ENCODE peak calls at places on chromosomes 1 and 21, in four cellular contexts. N is ELR; Q is NCI-H1092; C is stimulated activated CD4-positive, alpha-beta T cell treated with anti-CD3 and anti-CD28 coated beads, Interleukin-1b, Interleukin-23, amount 100 ng/mL, for 4 hours. I is an unnamed sample.

GRCh38 chr1:187157115-187157514 is 328.4 kb downstream of the PLA2G4A start:
- DNase-seq in N (peak; percentile 10), Q (no peak), C (no peak), I (no peak)

GRCh38 chr1:204426035-204426436 is 14.4 kb upstream of the PPP1R15B start:
- DNase-seq in N (peak; percentile 88), Q (no peak), C (no peak), I (no peak)

GRCh38 chr1:232904131-232904530 is 46.3 kb upstream of the NTPCR start:
- DNase-seq in N (no peak), Q (no peak), C (no peak), I (no peak)

GRCh38 chr1:59903136-59903754 is 23.3 kb downstream of the CYP2J2 start:
- DNase-seq in N (peak; percentile 38), Q (no peak), C (no peak), I (no peak)

GRCh38 chr21:26587621-26588260 is 14.7 kb upstream of the CYYR1 start:
- DNase-seq in N (peak; percentile 66), Q (no peak), C (no peak), I (peak; percentile 75)

GRCh38 chr1:24952413-24952841 is 22.4 kb upstream of the RUNX3 start:
- DNase-seq in N (peak; percentile 64), Q (no peak), C (no peak), I (no peak)

GRCh38 chr1:56200921-56201320 is 378.4 kb downstream of the PLPP3 start:
- DNase-seq in N (no peak), Q (no peak), C (no peak), I (no peak)

GRCh38 chr1:32250893-32251716 is at the start of gene LCK:
- DNase-seq in N (no peak), Q (no peak), C (peak; percentile 59), I (no peak)

GRCh38 chr21:33936221-33937038 is 20.8 kb upstream of the ATP5PO start:
- DNase-seq in N (no peak), Q (no peak), C (no peak), I (no peak)

GRCh38 chr1:30417001-30417700 is 306.2 kb downstream of the MATN1 start:
- DNase-seq in N (no peak), Q (no peak), C (no peak), I (no peak)

GRCh38 chr1:189662190-189662589 is 815.5 kb downstream of the BRINP3 start:
- DNase-seq in N (peak; percentile 46), Q (no peak), C (no peak), I (no peak)

GRCh38 chr21:44871576-44872265 is 1.8 kb downstream of the PTTG1IP start:
- DNase-seq in N (peak; percentile 80), Q (no peak), C (no peak), I (peak; percentile 56)

GRCh38 chr21:41374867-41375533 is 13.2 kb downstream of the MX2 start:
- DNase-seq in N (no peak), Q (no peak), C (no peak), I (no peak)

GRCh38 chr1:39898146-39898545 is 3.6 kb downstream of the MYCL start:
- DNase-seq in N (no peak), Q (no peak), C (no peak), I (no peak)

GRCh38 chr21:35254006-35254751 is 205.1 kb upstream of the RUNX1 start:
- DNase-seq in N (peak; percentile 64), Q (no peak), C (no peak), I (peak; percentile 53)

GRCh38 chr1:71365451-71365850 is 284.6 kb upstream of the ZRANB2 start:
- DNase-seq in N (peak; percentile 42), Q (no peak), C (no peak), I (no peak)

GRCh38 chr1:204089044-204089751 is 16.3 kb downstream of the SOX13 start:
- DNase-seq in N (peak; percentile 24), Q (no peak), C (no peak), I (peak; percentile 23)

GRCh38 chr1:108878678-108879077 is 1.9 kb downstream of the GPSM2 start:
- DNase-seq in N (no peak), Q (no peak), C (no peak), I (no peak)